ENCODE peak calls at places on chromosomes 7 and 10, in eight cellular contexts. U is upper lobe of left lung, O is endothelial cell of umbilical vein, A is spleen, Z is sigmoid colon, F is transverse colon, I is prostate gland, X is HCT116. N is an unnamed sample.

GRCh38 chr10:132527338-132528063 is 10.1 kb upstream of the INPP5A start:
- DNase-seq in U (peak; percentile 18), O (no peak), A (peak; percentile 62), Z (peak; percentile 65), F (peak; percentile 5), I (no peak), X (no peak), N (no peak)

GRCh38 chr7:56218510-56218909 is 102.3 kb upstream of the NUPR2 start:
- DNase-seq in U (no peak), O (no peak), A (no peak), Z (no peak), F (no peak), I (no peak), X (no peak), N (no peak)

GRCh38 chr10:5855979-5856700 is 33.6 kb downstream of the ANKRD16 start:
- DNase-seq in U (no peak), O (no peak), A (no peak), Z (no peak), F (no peak), I (no peak), X (no peak), N (no peak)

GRCh38 chr7:8418627-8419245 is 14.7 kb upstream of the NXPH1 start:
- DNase-seq in U (no peak), O (peak; percentile 56), A (no peak), Z (no peak), F (peak; percentile 31), I (peak; percentile 55), X (peak; percentile 57), N (no peak)

GRCh38 chr10:131996508-131997365 is 15.0 kb upstream of the BNIP3 start:
- DNase-seq in U (peak; percentile 62), O (no peak), A (peak; percentile 62), Z (peak; percentile 83), F (no peak), I (no peak), X (no peak), N (no peak)

GRCh38 chr10:106089855-106090254 is 1074.7 kb downstream of the SORCS1 start:
- DNase-seq in U (no peak), O (no peak), A (no peak), Z (no peak), F (no peak), I (no peak), X (no peak), N (no peak)

GRCh38 chr10:6445671-6446278 is 134.3 kb downstream of the PRKCQ start:
- DNase-seq in U (peak; percentile 37), O (peak; percentile 41), A (peak; percentile 79), Z (no peak), F (peak; percentile 45), I (no peak), X (peak; percentile 18), N (no peak)

GRCh38 chr10:110501142-110501937 is 3.6 kb downstream of the DUSP5 start:
- DNase-seq in U (peak; percentile 95), O (peak; percentile 92), A (peak; percentile 85), Z (peak; percentile 96), F (peak; percentile 88), I (peak; percentile 44), X (peak; percentile 88), N (no peak)

GRCh38 chr7:41679566-41679965 is 23.3 kb downstream of the INHBA start:
- DNase-seq in U (no peak), O (no peak), A (no peak), Z (no peak), F (no peak), I (no peak), X (no peak), N (no peak)

GRCh38 chr10:593901-594457 is 95.5 kb downstream of the DIP2C start:
- DNase-seq in U (no peak), O (no peak), A (no peak), Z (peak; percentile 72), F (no peak), I (no peak), X (no peak), N (no peak)

GRCh38 chr7:8125680-8126444 is 136.1 kb downstream of the ICA1 start:
- DNase-seq in U (peak; percentile 65), O (no peak), A (peak; percentile 91), Z (no peak), F (peak; percentile 42), I (no peak), X (no peak), N (peak; percentile 43)

GRCh38 chr7:121109145-121109544 is 120.6 kb downstream of the CPED1 start:
- DNase-seq in U (no peak), O (no peak), A (no peak), Z (no peak), F (no peak), I (no peak), X (no peak), N (no peak)

GRCh38 chr10:21030096-21030495 is 133.0 kb upstream of the NEBL start:
- DNase-seq in U (peak; percentile 30), O (no peak), A (no peak), Z (no peak), F (no peak), I (no peak), X (no peak), N (no peak)

GRCh38 chr7:81114682-81115081 is 195.8 kb upstream of the SEMA3C start:
- DNase-seq in U (no peak), O (peak; percentile 24), A (no peak), Z (no peak), F (no peak), I (no peak), X (no peak), N (no peak)

GRCh38 chr7:69414555-69414954 is 183.7 kb upstream of the AUTS2 start:
- DNase-seq in U (no peak), O (no peak), A (no peak), Z (no peak), F (no peak), I (no peak), X (no peak), N (no peak)

GRCh38 chr7:158386866-158387820 is 200.5 kb downstream of the PTPRN2 start:
- DNase-seq in U (no peak), O (no peak), A (peak; percentile 65), Z (no peak), F (no peak), I (no peak), X (no peak), N (no peak)

GRCh38 chr7:103082497-103082896 is 7.6 kb downstream of the ARMC10 start:
- DNase-seq in U (no peak), O (no peak), A (no peak), Z (no peak), F (no peak), I (no peak), X (no peak), N (no peak)

GRCh38 chr7:88243345-88243909 is 23.6 kb upstream of the SRI start:
- DNase-seq in U (peak; percentile 42), O (peak; percentile 75), A (no peak), Z (no peak), F (no peak), I (peak; percentile 30), X (peak; percentile 60), N (no peak)
- TF ChIP-seq POLR2AphosphoS5 in U (no peak), O (no peak), A (no peak), Z (no peak), F (no peak), I (peak; percentile 43), X (no peak), N (no peak)

GRCh38 chr7:101200862-101201599 is at the start of gene MOGAT3:
- DNase-seq in U (no peak), O (no peak), A (no peak), Z (no peak), F (peak; percentile 89), I (no peak), X (no peak), N (no peak)
- TF ChIP-seq POLR2A in U (no peak), O (no peak), A (no peak), Z (peak; percentile 47), F (peak; percentile 86), I (no peak), X (no peak), N (no peak)

GRCh38 chr10:44879531-44879899 is 31.6 kb upstream of the TMEM72 start:
- DNase-seq in U (no peak), O (no peak), A (no peak), Z (peak; percentile 72), F (no peak), I (no peak), X (no peak), N (no peak)

GRCh38 chr10:44881639-44882038 is 29.5 kb upstream of the TMEM72 start:
- DNase-seq in U (no peak), O (no peak), A (no peak), Z (no peak), F (no peak), I (no peak), X (no peak), N (no peak)

GRCh38 chr10:44880090-44880715 is 30.9 kb upstream of the TMEM72 start:
- DNase-seq in U (no peak), O (no peak), A (no peak), Z (no peak), F (no peak), I (no peak), X (no peak), N (no peak)

GRCh38 chr10:44882146-44882720 is 28.9 kb upstream of the TMEM72 start:
- DNase-seq in U (no peak), O (no peak), A (no peak), Z (no peak), F (no peak), I (peak; percentile 24), X (no peak), N (no peak)

DNA sequence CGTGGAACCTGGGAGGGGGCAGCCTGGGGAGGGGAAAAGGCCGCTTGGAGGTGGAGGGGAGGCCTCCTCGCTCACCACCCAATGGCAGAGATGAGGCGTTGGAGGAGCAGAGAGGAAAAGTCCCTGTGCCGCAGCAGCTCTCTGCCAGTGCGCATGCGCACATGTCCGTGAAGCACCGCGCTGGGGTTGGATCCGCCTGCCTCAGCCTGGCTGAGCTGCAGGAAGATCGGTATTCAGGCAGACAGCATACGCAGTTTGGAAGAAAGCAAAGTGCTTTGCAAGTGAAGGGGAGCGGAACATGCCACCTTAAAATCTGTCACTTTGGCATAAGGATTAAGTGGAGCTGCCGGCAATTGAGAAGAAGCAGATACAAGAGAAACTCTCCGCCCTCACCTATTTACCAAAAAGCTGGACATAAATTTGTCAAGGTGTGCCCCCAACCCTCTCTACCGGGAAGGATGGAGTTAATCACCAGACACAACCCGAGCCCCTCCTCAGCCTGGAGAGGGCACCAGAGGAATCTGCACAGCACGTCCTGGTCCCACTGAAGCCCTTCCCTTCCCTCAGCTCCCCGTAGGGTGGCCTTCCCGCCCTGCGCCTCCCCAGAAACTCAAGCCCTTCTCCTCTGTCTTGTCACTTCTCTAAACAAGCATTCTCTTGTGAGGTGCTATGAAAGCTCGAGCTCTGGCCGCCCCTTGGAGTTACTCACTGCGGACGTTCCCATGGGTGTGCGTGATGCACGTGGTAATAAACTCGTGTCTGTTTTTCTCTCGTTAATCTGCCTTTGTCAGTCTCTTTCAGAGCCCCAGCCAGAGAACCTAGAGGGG is 32.2 kb upstream of the TMEM72 start:
- DNase-seq in U (peak; percentile 88), O (peak; percentile 80), A (peak; percentile 90), Z (peak; percentile 95), F (peak; percentile 86), I (peak; percentile 80), X (no peak), N (peak; percentile 71)
- TF ChIP-seq POLR2AphosphoS5 in U (no peak), O (no peak), A (peak; percentile 64), Z (peak; percentile 43), F (no peak), I (peak; percentile 84), X (no peak), N (no peak)

DNA sequence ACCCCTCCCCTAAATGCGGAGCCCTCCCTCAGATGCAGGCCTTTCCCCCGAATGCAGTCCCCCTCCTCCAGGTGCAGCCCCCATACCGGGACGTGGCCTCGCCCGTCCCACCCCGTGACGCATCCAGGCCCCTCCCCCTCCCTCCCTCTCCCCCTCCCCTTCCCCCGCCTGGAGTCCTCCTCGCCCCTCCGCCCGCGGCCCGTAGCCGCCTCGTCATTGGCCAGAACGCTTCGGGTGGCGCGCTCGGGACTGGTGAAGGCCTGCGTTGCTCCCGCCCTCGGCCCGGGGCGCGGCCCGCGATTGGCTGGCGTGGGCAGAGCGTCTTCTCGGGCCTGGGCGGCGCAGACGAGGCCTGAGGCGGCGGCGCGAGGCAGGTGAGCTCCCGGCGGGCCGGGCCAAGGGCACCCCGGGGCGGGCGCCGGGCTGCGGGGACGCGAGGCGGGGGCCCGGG is 16.0 kb upstream of the SUN1 start:
- DNase-seq in U (peak; percentile 97), O (peak; percentile 95), A (peak; percentile 98), Z (peak; percentile 99), F (peak; percentile 98), I (peak; percentile 98), X (peak; percentile 93), N (peak; percentile 98)
- TF ChIP-seq POLR2A in U (no peak), O (peak; percentile 30), A (no peak), Z (peak; percentile 20), F (peak; percentile 55), I (peak; percentile 91), X (no peak), N (peak; percentile 74)

N was measured in GM12892.